ENCODE peak calls at places on chromosomes 16 and 17, in seven cellular contexts. One of them, this sample, is unnamed.
A peak's percentile ranks its signal among the peaks of the same experiment; 100 is the strongest.

GRCh38 chr16:13529193-13529982 is 390.6 kb upstream of the ERCC4 start:
- DNase-seq in naive thymus-derived CD4-positive, alpha-beta T cell: no peak
- DNase-seq in lower leg skin: no peak
- DNase-seq in mesenchymal stem cell: no peak
- DNase-seq in esophagus squamous epithelium: no peak
- DNase-seq in iris pigment epithelial cell: no peak
- DNase-seq in mammary epithelial cell: no peak
- DNase-seq in this sample: no peak

GRCh38 chr16:13390093-13390985 is 488.9 kb downstream of the SHISA9 start:
- DNase-seq in lower leg skin: no peak
- DNase-seq in mammary epithelial cell: no peak
- DNase-seq in naive thymus-derived CD4-positive, alpha-beta T cell: no peak
- DNase-seq in iris pigment epithelial cell: no peak
- DNase-seq in esophagus squamous epithelium: no peak
- DNase-seq in mesenchymal stem cell: no peak
- DNase-seq in this sample: no peak

GRCh38 chr17:39661744-39662541 is 3.2 kb upstream of the TCAP start:
- DNase-seq in iris pigment epithelial cell: no peak
- DNase-seq in naive thymus-derived CD4-positive, alpha-beta T cell: no peak
- DNase-seq in lower leg skin: no peak
- DNase-seq in mesenchymal stem cell: no peak
- DNase-seq in esophagus squamous epithelium: no peak
- DNase-seq in mammary epithelial cell: no peak
- DNase-seq in this sample: no peak

GRCh38 chr17:43814714-43815113 is 18.2 kb downstream of the MPP3 start:
- DNase-seq in iris pigment epithelial cell: peak; percentile 88
- DNase-seq in mesenchymal stem cell: peak; percentile 80
- DNase-seq in lower leg skin: no peak
- DNase-seq in esophagus squamous epithelium: no peak
- DNase-seq in naive thymus-derived CD4-positive, alpha-beta T cell: no peak
- DNase-seq in mammary epithelial cell: peak; percentile 67
- DNase-seq in this sample: no peak

GRCh38 chr17:75516619-75517276 is 420 bp downstream of the TSEN54 start:
- DNase-seq in mesenchymal stem cell: peak; percentile 41
- DNase-seq in esophagus squamous epithelium: no peak
- DNase-seq in mammary epithelial cell: peak; percentile 7
- DNase-seq in iris pigment epithelial cell: no peak
- DNase-seq in naive thymus-derived CD4-positive, alpha-beta T cell: no peak
- DNase-seq in lower leg skin: no peak
- DNase-seq in this sample: no peak

GRCh38 chr17:38868095-38868967 is 1.5 kb upstream of the LASP1 start:
- DNase-seq in esophagus squamous epithelium: no peak
- DNase-seq in iris pigment epithelial cell: peak; percentile 65
- DNase-seq in lower leg skin: peak; percentile 94
- DNase-seq in naive thymus-derived CD4-positive, alpha-beta T cell: peak; percentile 36
- DNase-seq in mammary epithelial cell: no peak
- DNase-seq in mesenchymal stem cell: peak; percentile 75
- DNase-seq in this sample: peak; percentile 69

GRCh38 chr17:36756695-36757094 is 155.3 kb downstream of the MRM1 start:
- DNase-seq in mesenchymal stem cell: no peak
- DNase-seq in lower leg skin: no peak
- DNase-seq in esophagus squamous epithelium: no peak
- DNase-seq in mammary epithelial cell: no peak
- DNase-seq in naive thymus-derived CD4-positive, alpha-beta T cell: no peak
- DNase-seq in iris pigment epithelial cell: no peak
- DNase-seq in this sample: no peak

GRCh38 chr17:3695723-3696411 is at the start of gene P2RX5:
- DNase-seq in esophagus squamous epithelium: no peak
- DNase-seq in lower leg skin: peak; percentile 81
- DNase-seq in naive thymus-derived CD4-positive, alpha-beta T cell: no peak
- DNase-seq in iris pigment epithelial cell: peak; percentile 26
- DNase-seq in mesenchymal stem cell: peak; percentile 38
- DNase-seq in mammary epithelial cell: peak; percentile 13
- DNase-seq in this sample: no peak

GRCh38 chr16:57740423-57741071 is 5.0 kb downstream of the KATNB1 start:
- DNase-seq in naive thymus-derived CD4-positive, alpha-beta T cell: no peak
- DNase-seq in mammary epithelial cell: peak; percentile 63
- DNase-seq in iris pigment epithelial cell: no peak
- DNase-seq in esophagus squamous epithelium: no peak
- DNase-seq in lower leg skin: peak; percentile 89
- DNase-seq in mesenchymal stem cell: no peak
- DNase-seq in this sample: peak; percentile 5

GRCh38 chr17:42247734-42248133 is 28.5 kb downstream of the STAT5B start:
- DNase-seq in mammary epithelial cell: peak; percentile 68
- DNase-seq in naive thymus-derived CD4-positive, alpha-beta T cell: no peak
- DNase-seq in iris pigment epithelial cell: peak; percentile 92
- DNase-seq in mesenchymal stem cell: peak; percentile 86
- DNase-seq in lower leg skin: no peak
- DNase-seq in esophagus squamous epithelium: no peak
- DNase-seq in this sample: no peak

GRCh38 chr17:43003542-43004172 is 2.9 kb upstream of the IFI35 start:
- DNase-seq in mesenchymal stem cell: no peak
- DNase-seq in naive thymus-derived CD4-positive, alpha-beta T cell: no peak
- DNase-seq in iris pigment epithelial cell: no peak
- DNase-seq in lower leg skin: no peak
- DNase-seq in esophagus squamous epithelium: no peak
- DNase-seq in mammary epithelial cell: peak; percentile 59
- DNase-seq in this sample: no peak

GRCh38 chr16:69934751-69935150 is 16.4 kb upstream of the CLEC18A start:
- DNase-seq in mammary epithelial cell: no peak
- DNase-seq in mesenchymal stem cell: no peak
- DNase-seq in lower leg skin: no peak
- DNase-seq in esophagus squamous epithelium: no peak
- DNase-seq in iris pigment epithelial cell: no peak
- DNase-seq in naive thymus-derived CD4-positive, alpha-beta T cell: no peak
- DNase-seq in this sample: no peak

GRCh38 chr17:11601661-11602060 is 3.4 kb downstream of the DNAH9 start:
- DNase-seq in mesenchymal stem cell: no peak
- DNase-seq in iris pigment epithelial cell: no peak
- DNase-seq in esophagus squamous epithelium: no peak
- DNase-seq in mammary epithelial cell: no peak
- DNase-seq in lower leg skin: no peak
- DNase-seq in naive thymus-derived CD4-positive, alpha-beta T cell: no peak
- DNase-seq in this sample: no peak

GRCh38 chr17:59456923-59457615 is 108.3 kb upstream of the DHX40 start:
- DNase-seq in lower leg skin: no peak
- DNase-seq in esophagus squamous epithelium: no peak
- DNase-seq in mesenchymal stem cell: no peak
- DNase-seq in naive thymus-derived CD4-positive, alpha-beta T cell: no peak
- DNase-seq in iris pigment epithelial cell: no peak
- DNase-seq in mammary epithelial cell: no peak
- DNase-seq in this sample: no peak